ENCODE peak calls at places on chromosomes 3 and 15, in eight cellular contexts. One of them, this sample, is unnamed.

GRCh38 chr15:83973816-83974215 is 261.8 kb upstream of the GOLGA6L4 start:
- DNase-seq in Peyer's patch: no peak
- DNase-seq in fibroblast of mammary gland: peak; percentile 17
- DNase-seq in ascending aorta: no peak
- DNase-seq in OCI-LY7: peak; percentile 22
- DNase-seq in left ventricle myocardium inferior: no peak
- DNase-seq in endothelial cell: no peak
- DNase-seq in PC-9: no peak
- DNase-seq in this sample: no peak

GRCh38 chr3:182331356-182331755 is 461.9 kb upstream of the ATP11B start:
- DNase-seq in fibroblast of mammary gland: no peak
- DNase-seq in left ventricle myocardium inferior: no peak
- DNase-seq in PC-9: no peak
- DNase-seq in OCI-LY7: peak; percentile 26
- DNase-seq in Peyer's patch: no peak
- DNase-seq in ascending aorta: no peak
- DNase-seq in endothelial cell: no peak
- DNase-seq in this sample: no peak

GRCh38 chr3:150747909-150748568 is 14.9 kb downstream of the SIAH2 start:
- DNase-seq in fibroblast of mammary gland: no peak
- DNase-seq in PC-9: no peak
- DNase-seq in endothelial cell: no peak
- DNase-seq in ascending aorta: no peak
- DNase-seq in OCI-LY7: no peak
- DNase-seq in left ventricle myocardium inferior: no peak
- DNase-seq in Peyer's patch: no peak
- DNase-seq in this sample: no peak

GRCh38 chr3:129611812-129612349 is 5.4 kb upstream of the PLXND1 start:
- DNase-seq in endothelial cell: no peak
- DNase-seq in ascending aorta: no peak
- DNase-seq in PC-9: no peak
- DNase-seq in fibroblast of mammary gland: no peak
- DNase-seq in Peyer's patch: no peak
- DNase-seq in left ventricle myocardium inferior: peak; percentile 64
- DNase-seq in OCI-LY7: no peak
- DNase-seq in this sample: no peak

GRCh38 chr15:59282515-59283337 is 76.1 kb downstream of the LDHAL6B start:
- DNase-seq in fibroblast of mammary gland: no peak
- DNase-seq in ascending aorta: no peak
- DNase-seq in endothelial cell: no peak
- DNase-seq in Peyer's patch: no peak
- DNase-seq in OCI-LY7: no peak
- DNase-seq in left ventricle myocardium inferior: no peak
- DNase-seq in PC-9: no peak
- DNase-seq in this sample: no peak

GRCh38 chr3:99269606-99270355 is 368.3 kb upstream of the DCBLD2 start:
- DNase-seq in endothelial cell: no peak
- DNase-seq in PC-9: no peak
- DNase-seq in OCI-LY7: no peak
- DNase-seq in left ventricle myocardium inferior: peak; percentile 25
- DNase-seq in fibroblast of mammary gland: peak; percentile 34
- DNase-seq in Peyer's patch: no peak
- DNase-seq in ascending aorta: peak; percentile 9
- DNase-seq in this sample: no peak

GRCh38 chr3:56042326-56042951 is 425.8 kb downstream of the ERC2 start:
- DNase-seq in fibroblast of mammary gland: peak; percentile 45
- DNase-seq in PC-9: peak; percentile 50
- DNase-seq in Peyer's patch: no peak
- DNase-seq in left ventricle myocardium inferior: no peak
- DNase-seq in endothelial cell: no peak
- DNase-seq in OCI-LY7: peak; percentile 19
- DNase-seq in ascending aorta: no peak
- DNase-seq in this sample: peak; percentile 4

GRCh38 chr3:102682761-102683160 is 247.9 kb downstream of the ZPLD1 start:
- DNase-seq in OCI-LY7: no peak
- DNase-seq in PC-9: no peak
- DNase-seq in fibroblast of mammary gland: no peak
- DNase-seq in left ventricle myocardium inferior: no peak
- DNase-seq in endothelial cell: no peak
- DNase-seq in ascending aorta: no peak
- DNase-seq in Peyer's patch: no peak
- DNase-seq in this sample: no peak

GRCh38 chr3:10526366-10526765 is 21.0 kb upstream of the ATP2B2 start:
- DNase-seq in endothelial cell: no peak
- DNase-seq in Peyer's patch: peak; percentile 2
- DNase-seq in fibroblast of mammary gland: no peak
- DNase-seq in left ventricle myocardium inferior: no peak
- DNase-seq in OCI-LY7: no peak
- DNase-seq in PC-9: no peak
- DNase-seq in ascending aorta: no peak
- DNase-seq in this sample: no peak

GRCh38 chr3:10524799-10525301 is 19.5 kb upstream of the ATP2B2 start:
- DNase-seq in fibroblast of mammary gland: no peak
- DNase-seq in Peyer's patch: peak; percentile 9
- DNase-seq in OCI-LY7: no peak
- DNase-seq in left ventricle myocardium inferior: no peak
- DNase-seq in ascending aorta: no peak
- DNase-seq in PC-9: no peak
- DNase-seq in endothelial cell: no peak
- DNase-seq in this sample: no peak

GRCh38 chr3:10528046-10528445 is 22.7 kb upstream of the ATP2B2 start:
- DNase-seq in PC-9: no peak
- DNase-seq in endothelial cell: no peak
- DNase-seq in ascending aorta: no peak
- DNase-seq in left ventricle myocardium inferior: no peak
- DNase-seq in fibroblast of mammary gland: no peak
- DNase-seq in Peyer's patch: peak; percentile 3
- DNase-seq in OCI-LY7: no peak
- DNase-seq in this sample: no peak

GRCh38 chr3:10529809-10530208 is 24.4 kb upstream of the ATP2B2 start:
- DNase-seq in left ventricle myocardium inferior: no peak
- DNase-seq in fibroblast of mammary gland: no peak
- DNase-seq in ascending aorta: no peak
- DNase-seq in endothelial cell: no peak
- DNase-seq in PC-9: no peak
- DNase-seq in OCI-LY7: no peak
- DNase-seq in Peyer's patch: peak; percentile 1
- DNase-seq in this sample: no peak

DNA sequence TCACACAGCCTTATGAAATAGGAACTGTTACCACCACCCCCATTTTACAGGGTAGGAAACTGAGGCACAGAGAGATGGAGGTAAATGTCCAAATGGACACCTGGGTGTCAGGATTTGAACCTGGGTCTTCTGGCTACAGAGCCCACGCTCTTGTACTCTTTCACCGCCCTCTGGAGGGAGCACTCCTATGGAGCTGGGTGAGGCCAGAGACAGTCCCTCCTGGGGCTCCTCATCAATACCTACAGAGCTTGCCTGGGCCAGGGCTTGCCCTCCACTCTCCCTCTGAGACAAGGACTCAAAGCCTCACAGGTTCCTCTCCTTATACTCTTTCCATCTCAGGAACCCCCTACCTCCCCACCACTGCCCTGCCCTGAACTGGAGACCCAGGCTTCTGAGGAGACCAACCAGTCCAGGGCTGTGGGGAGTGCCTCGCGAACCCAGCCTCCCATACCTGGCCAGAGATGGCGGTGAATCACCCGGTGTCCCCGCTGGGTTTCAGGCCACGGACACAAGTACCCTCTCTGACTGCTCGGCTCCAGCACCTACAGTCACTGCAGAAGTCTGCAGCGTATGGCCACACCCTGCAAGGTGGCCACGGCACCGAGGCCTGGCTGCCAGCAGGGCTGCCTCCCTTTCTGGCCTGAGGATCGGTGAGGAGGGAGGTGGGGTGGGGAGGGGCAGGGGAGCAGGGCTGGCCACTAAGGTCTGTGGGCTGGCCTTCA is 22.1 kb upstream of the ATP2B2 start:
- DNase-seq in ascending aorta: no peak
- DNase-seq in Peyer's patch: peak; percentile 6
- DNase-seq in PC-9: no peak
- DNase-seq in fibroblast of mammary gland: no peak
- DNase-seq in endothelial cell: no peak
- DNase-seq in left ventricle myocardium inferior: no peak
- DNase-seq in OCI-LY7: no peak
- DNase-seq in this sample: no peak
- TF ChIP-seq CTCF in ascending aorta: no peak
- TF ChIP-seq CTCF in Peyer's patch: no peak
- TF ChIP-seq CTCF in PC-9: no peak
- TF ChIP-seq CTCF in fibroblast of mammary gland: no peak
- TF ChIP-seq CTCF in endothelial cell: no peak
- TF ChIP-seq CTCF in left ventricle myocardium inferior: no peak
- TF ChIP-seq CTCF in OCI-LY7: no peak
- TF ChIP-seq CTCF in this sample: no peak

GRCh38 chr3:40978442-40978841 is 220.9 kb upstream of the CTNNB1 start:
- DNase-seq in left ventricle myocardium inferior: no peak
- DNase-seq in OCI-LY7: no peak
- DNase-seq in ascending aorta: no peak
- DNase-seq in endothelial cell: no peak
- DNase-seq in PC-9: no peak
- DNase-seq in Peyer's patch: no peak
- DNase-seq in fibroblast of mammary gland: no peak
- DNase-seq in this sample: no peak
- TF ChIP-seq CTCF in left ventricle myocardium inferior: no peak
- TF ChIP-seq CTCF in OCI-LY7: no peak
- TF ChIP-seq CTCF in ascending aorta: no peak
- TF ChIP-seq CTCF in endothelial cell: no peak
- TF ChIP-seq CTCF in PC-9: no peak
- TF ChIP-seq CTCF in Peyer's patch: no peak
- TF ChIP-seq CTCF in fibroblast of mammary gland: no peak
- TF ChIP-seq CTCF in this sample: no peak

DNA sequence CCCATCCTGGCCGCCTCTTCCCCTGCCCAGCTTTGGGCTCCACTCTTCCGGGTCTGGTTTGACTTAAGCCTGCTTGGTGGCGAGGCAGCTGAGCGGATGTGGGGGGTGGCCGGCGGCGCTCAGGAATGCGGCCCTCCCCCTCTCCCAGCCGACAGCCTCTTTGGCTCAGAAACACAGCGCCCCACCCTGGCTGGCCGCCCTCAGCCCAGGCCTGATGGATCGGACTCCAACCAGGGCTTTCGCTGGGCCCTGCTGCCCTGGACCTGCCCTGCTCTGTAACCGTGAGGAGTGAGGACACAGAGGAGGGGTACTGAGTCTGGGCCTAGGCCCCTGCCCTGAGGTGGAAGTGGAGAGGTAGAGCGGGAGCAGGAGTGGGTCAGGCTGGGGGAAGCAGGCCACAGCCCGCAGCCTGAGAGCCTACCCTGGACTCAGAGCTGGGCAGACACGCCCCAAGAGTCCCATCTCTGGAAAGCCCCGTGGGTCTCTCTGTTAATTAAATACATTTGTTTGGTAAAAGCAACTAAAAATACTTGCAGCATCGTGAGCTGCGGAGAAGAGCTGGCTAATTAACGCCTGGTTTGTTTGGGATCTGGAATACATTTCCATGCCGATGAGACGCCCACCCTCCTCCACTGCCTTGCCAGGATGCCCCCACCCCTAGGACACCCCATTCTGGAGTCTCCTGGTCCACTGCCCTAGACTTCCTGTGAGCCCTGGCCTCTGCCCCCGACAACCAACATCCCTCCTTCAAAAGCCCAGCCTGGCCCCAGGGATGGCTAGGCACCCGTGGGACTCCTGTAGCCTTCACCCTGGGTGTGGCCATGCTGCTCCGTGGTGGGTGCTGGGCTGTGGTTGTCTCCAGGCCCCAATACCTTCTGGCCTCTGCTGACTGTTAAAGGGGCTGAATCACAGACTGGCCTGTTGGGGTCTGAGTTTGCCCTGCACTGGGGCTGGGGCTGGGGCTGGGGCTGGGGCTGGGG is 19.6 kb downstream of the PLXNA1 start:
- DNase-seq in fibroblast of mammary gland: peak; percentile 90
- DNase-seq in ascending aorta: peak; percentile 38
- DNase-seq in PC-9: no peak
- DNase-seq in Peyer's patch: peak; percentile 19
- DNase-seq in endothelial cell: peak; percentile 90
- DNase-seq in OCI-LY7: peak; percentile 39
- DNase-seq in left ventricle myocardium inferior: peak; percentile 90
- DNase-seq in this sample: no peak
- TF ChIP-seq CTCF in fibroblast of mammary gland: peak; percentile 44
- TF ChIP-seq CTCF in ascending aorta: peak; percentile 8
- TF ChIP-seq CTCF in PC-9: no peak
- TF ChIP-seq CTCF in Peyer's patch: peak; percentile 11
- TF ChIP-seq CTCF in endothelial cell: peak; percentile 45
- TF ChIP-seq CTCF in OCI-LY7: peak; percentile 45
- TF ChIP-seq CTCF in left ventricle myocardium inferior: peak; percentile 58
- TF ChIP-seq CTCF in this sample: peak; percentile 61

GRCh38 chr15:90817117-90818057 is 51.0 kb upstream of the FURIN start:
- DNase-seq in left ventricle myocardium inferior: no peak
- DNase-seq in endothelial cell: no peak
- DNase-seq in fibroblast of mammary gland: no peak
- DNase-seq in Peyer's patch: no peak
- DNase-seq in ascending aorta: no peak
- DNase-seq in OCI-LY7: no peak
- DNase-seq in PC-9: no peak
- DNase-seq in this sample: no peak

GRCh38 chr15:90819390-90819789 is 49.0 kb upstream of the FURIN start:
- DNase-seq in Peyer's patch: no peak
- DNase-seq in ascending aorta: no peak
- DNase-seq in endothelial cell: no peak
- DNase-seq in left ventricle myocardium inferior: peak; percentile 48
- DNase-seq in fibroblast of mammary gland: no peak
- DNase-seq in PC-9: no peak
- DNase-seq in OCI-LY7: no peak
- DNase-seq in this sample: no peak

GRCh38 chr15:90820481-90820880 is 47.9 kb upstream of the FURIN start:
- DNase-seq in ascending aorta: no peak
- DNase-seq in Peyer's patch: no peak
- DNase-seq in fibroblast of mammary gland: no peak
- DNase-seq in left ventricle myocardium inferior: no peak
- DNase-seq in endothelial cell: no peak
- DNase-seq in OCI-LY7: no peak
- DNase-seq in PC-9: no peak
- DNase-seq in this sample: no peak

GRCh38 chr15:90819850-90820249 is 48.5 kb upstream of the FURIN start:
- DNase-seq in fibroblast of mammary gland: no peak
- DNase-seq in OCI-LY7: no peak
- DNase-seq in ascending aorta: no peak
- DNase-seq in endothelial cell: no peak
- DNase-seq in PC-9: no peak
- DNase-seq in Peyer's patch: no peak
- DNase-seq in left ventricle myocardium inferior: no peak
- DNase-seq in this sample: no peak

DNA sequence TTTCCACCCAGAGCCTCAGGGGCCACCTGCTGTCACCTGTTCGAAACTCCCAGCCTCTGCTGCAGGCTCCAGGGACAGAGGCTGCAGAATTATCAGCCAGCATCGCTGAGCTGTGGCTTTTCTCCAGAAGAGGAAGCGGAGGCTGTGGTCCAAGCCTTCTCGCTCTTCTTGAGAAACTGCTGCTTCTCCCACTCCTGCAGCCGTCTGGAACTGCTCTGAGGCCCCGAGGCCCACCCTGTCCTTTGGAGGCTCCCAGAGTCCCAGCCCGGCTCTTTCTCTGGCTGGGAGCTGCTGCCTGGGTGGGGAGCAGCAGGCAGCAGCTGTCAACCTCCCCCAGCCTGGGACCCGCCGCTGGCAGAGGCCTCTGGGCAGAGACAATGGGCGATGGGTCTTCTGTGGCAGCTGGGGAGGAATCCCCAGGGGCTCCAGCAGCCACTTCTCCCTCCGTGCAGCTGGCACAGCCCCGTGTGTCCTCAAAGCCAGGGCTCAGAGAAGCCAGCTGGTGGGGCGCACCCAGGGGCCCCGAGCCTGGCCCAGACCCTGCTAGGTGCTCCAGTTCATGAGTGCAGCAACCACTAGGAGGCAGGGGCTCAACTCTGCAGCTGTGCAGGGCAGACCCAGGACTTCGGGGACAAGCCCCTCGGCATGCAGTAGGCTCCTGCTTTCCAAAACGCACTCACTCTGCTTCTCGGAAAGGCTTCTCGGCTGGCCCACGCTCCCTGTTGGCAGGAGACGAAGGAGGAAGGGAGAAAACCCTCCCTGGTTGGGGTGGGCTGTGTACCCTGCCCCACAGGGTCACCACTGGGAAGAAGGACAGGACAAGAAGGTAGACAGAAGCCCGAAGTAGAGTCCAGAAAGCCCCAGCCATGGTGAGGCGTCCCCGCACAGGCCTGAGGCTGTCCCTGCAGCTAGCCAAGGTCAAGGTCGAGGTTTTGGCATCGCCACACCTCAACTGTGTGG is 49.9 kb upstream of the FURIN start:
- DNase-seq in OCI-LY7: peak; percentile 86
- DNase-seq in ascending aorta: no peak
- DNase-seq in Peyer's patch: peak; percentile 79
- DNase-seq in PC-9: no peak
- DNase-seq in fibroblast of mammary gland: no peak
- DNase-seq in left ventricle myocardium inferior: peak; percentile 29
- DNase-seq in endothelial cell: no peak
- DNase-seq in this sample: no peak
- TF ChIP-seq CTCF in OCI-LY7: peak; percentile 75
- TF ChIP-seq CTCF in ascending aorta: no peak
- TF ChIP-seq CTCF in Peyer's patch: no peak
- TF ChIP-seq CTCF in PC-9: no peak
- TF ChIP-seq CTCF in fibroblast of mammary gland: peak; percentile 6
- TF ChIP-seq CTCF in left ventricle myocardium inferior: peak; percentile 29
- TF ChIP-seq CTCF in endothelial cell: peak; percentile 15
- TF ChIP-seq CTCF in this sample: no peak

This sample was measured in epithelial cell of proximal tubule.